ENCODE peak calls at places on chromosomes 5 and 9, in ten cellular contexts. S is body of pancreas, H is heart left ventricle, I is tibial nerve, O is suprapubic skin, E is uterus, T is ovary, R is HepG2, V is A549, G is lower leg skin. X is an unnamed sample.

GRCh38 chr5:125311743-125312142 is 565.3 kb upstream of the ZNF608 start:
- DNase-seq in S (no peak), H (no peak), I (no peak), O (no peak), E (no peak), T (no peak), R (no peak), V (peak), G (no peak), X (no peak)

GRCh38 chr9:93676310-93677054 is 100.1 kb downstream of the PHF2 start:
- DNase-seq in S (peak), H (peak), I (no peak), O (peak), E (peak), T (peak), R (no peak), V (no peak), G (no peak), X (no peak)

GRCh38 chr5:151660616-151661015 is 26.1 kb downstream of the SPARC start:
- DNase-seq in S (no peak), H (no peak), I (no peak), O (no peak), E (no peak), T (no peak), R (no peak), V (no peak), G (no peak), X (no peak)

GRCh38 chr9:135076876-135077430 is 10.5 kb upstream of the OLFM1 start:
- DNase-seq in S (no peak), H (no peak), I (no peak), O (no peak), E (no peak), T (no peak), R (no peak), V (no peak), G (no peak), X (no peak)

GRCh38 chr9:5971740-5972139 is 43.7 kb downstream of the RANBP6 start:
- DNase-seq in S (no peak), H (no peak), I (no peak), O (no peak), E (no peak), T (no peak), R (no peak), V (no peak), G (no peak), X (peak)

GRCh38 chr5:73596705-73597328 is 29.2 kb upstream of the ARHGEF28 start:
- DNase-seq in S (peak), H (no peak), I (peak), O (no peak), E (no peak), T (no peak), R (peak), V (peak), G (no peak), X (peak)

GRCh38 chr9:127970401-127971313 is 10.1 kb downstream of the EEIG1 start:
- DNase-seq in S (no peak), H (peak), I (no peak), O (no peak), E (no peak), T (no peak), R (no peak), V (no peak), G (peak), X (no peak)

GRCh38 chr5:83531661-83532060 is 60.1 kb downstream of the VCAN start:
- DNase-seq in S (no peak), H (no peak), I (no peak), O (no peak), E (no peak), T (no peak), R (no peak), V (no peak), G (no peak), X (no peak)

GRCh38 chr9:94111446-94111845 is 27.2 kb downstream of the PTPDC1 start:
- DNase-seq in S (no peak), H (no peak), I (no peak), O (no peak), E (no peak), T (no peak), R (no peak), V (no peak), G (no peak), X (no peak)

GRCh38 chr5:172156541-172156994 is 31.5 kb downstream of the STK10 start:
- DNase-seq in S (no peak), H (peak), I (no peak), O (peak), E (peak), T (no peak), R (peak), V (no peak), G (no peak), X (no peak)

GRCh38 chr5:144328505-144328904 is 157.8 kb downstream of the KCTD16 start:
- DNase-seq in S (no peak), H (no peak), I (no peak), O (no peak), E (no peak), T (no peak), R (no peak), V (no peak), G (no peak), X (no peak)

GRCh38 chr5:34534237-34535108 is 121.7 kb upstream of the RAI14 start:
- DNase-seq in S (no peak), H (no peak), I (no peak), O (no peak), E (no peak), T (no peak), R (peak), V (no peak), G (no peak), X (no peak)

GRCh38 chr5:147188200-147189108 is 46.4 kb upstream of the STK32A start:
- DNase-seq in S (peak), H (no peak), I (peak), O (no peak), E (peak), T (peak), R (peak), V (peak), G (peak), X (peak)

GRCh38 chr5:2921651-2922050 is 170.2 kb upstream of the IRX2 start:
- DNase-seq in S (no peak), H (no peak), I (no peak), O (no peak), E (no peak), T (no peak), R (no peak), V (no peak), G (no peak), X (no peak)

GRCh38 chr5:37665889-37666288 is 174.0 kb downstream of the GDNF start:
- DNase-seq in S (peak), H (peak), I (no peak), O (no peak), E (peak), T (peak), R (no peak), V (no peak), G (no peak), X (no peak)

GRCh38 chr5:174426851-174427250 is 297.5 kb upstream of the MSX2 start:
- DNase-seq in S (no peak), H (no peak), I (no peak), O (no peak), E (no peak), T (no peak), R (no peak), V (no peak), G (no peak), X (no peak)

GRCh38 chr5:171757853-171758535 is 27.6 kb upstream of the SMIM23 start:
- DNase-seq in S (no peak), H (no peak), I (no peak), O (no peak), E (no peak), T (no peak), R (peak), V (peak), G (no peak), X (peak)

DNA sequence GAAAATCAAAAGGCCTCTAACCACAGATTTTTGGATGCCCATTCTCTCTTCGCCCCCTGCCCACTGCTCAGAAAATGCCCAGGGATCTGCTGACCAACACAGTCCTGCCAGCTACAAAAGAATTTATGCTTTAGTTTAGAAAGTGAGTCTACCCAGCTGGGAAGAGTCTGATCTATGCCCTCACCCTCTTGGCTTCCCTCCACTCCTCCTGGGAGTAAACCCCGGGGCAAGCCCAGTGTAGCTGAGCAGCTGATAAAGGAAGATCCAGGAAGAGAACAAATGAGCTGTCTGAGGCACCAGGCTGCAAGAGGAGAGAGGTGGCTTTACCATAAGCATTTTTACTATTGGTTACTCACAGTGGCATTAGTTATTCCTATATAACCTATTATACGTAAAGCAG is 52.9 kb downstream of the RNF130 start:
- DNase-seq in S (no peak), H (no peak), I (no peak), O (no peak), E (no peak), T (no peak), R (no peak), V (no peak), G (no peak), X (no peak)
- TF ChIP-seq CTCF in S (no peak), H (no peak), I (no peak), O (no peak), E (no peak), T (no peak), R (no peak), V (no peak), G (no peak), X (no peak)

GRCh38 chr9:99069532-99069931 is 35.4 kb upstream of the TGFBR1 start:
- DNase-seq in S (no peak), H (peak), I (no peak), O (no peak), E (no peak), T (no peak), R (no peak), V (no peak), G (no peak), X (no peak)
- TF ChIP-seq POLR2A in S (no peak), H (no peak), I (no peak), O (no peak), E (no peak), T (no peak), R (no peak), V (no peak), G (no peak), X (no peak)

DNA sequence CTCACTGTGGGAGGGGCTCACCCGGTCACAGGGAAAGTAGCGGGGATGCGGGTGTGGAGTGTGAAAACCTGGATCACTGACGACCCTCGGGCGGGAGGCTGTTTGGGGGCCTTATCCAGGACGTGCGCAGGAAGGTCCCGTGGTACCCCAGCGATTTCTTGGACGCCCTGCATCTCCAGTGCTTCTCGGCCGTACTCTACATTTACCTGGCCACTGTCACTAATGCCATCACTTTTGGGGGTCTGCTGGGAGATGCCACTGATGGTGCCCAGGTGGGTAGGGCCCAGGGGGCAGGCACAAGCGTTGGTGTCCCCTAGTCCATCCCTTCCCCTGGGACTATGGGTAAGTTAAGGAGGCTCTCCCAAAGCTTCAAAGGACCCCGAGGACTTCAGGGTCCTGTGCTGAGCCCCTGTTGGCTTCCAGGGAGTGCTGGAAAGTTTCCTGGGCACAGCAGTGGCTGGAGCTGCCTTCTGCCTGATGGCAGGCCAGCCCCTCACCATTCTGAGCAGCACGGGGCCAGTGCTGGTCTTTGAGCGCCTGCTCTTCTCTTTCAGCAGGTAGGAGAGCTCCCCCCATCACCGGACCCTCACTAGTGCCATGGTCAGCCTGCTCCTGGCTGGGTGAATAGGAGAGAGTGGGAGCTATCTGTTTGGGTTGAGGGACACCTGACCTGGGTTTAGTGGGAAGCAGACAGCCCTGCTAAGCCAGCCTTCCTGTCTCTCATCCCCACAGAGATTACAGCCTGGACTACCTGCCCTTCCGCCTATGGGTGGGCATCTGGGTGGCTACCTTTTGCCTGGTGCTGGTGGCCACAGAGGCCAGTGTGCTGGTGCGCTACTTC is 3.9 kb downstream of the SLC4A9 start:
- DNase-seq in S (no peak), H (no peak), I (no peak), O (peak), E (no peak), T (no peak), R (no peak), V (no peak), G (no peak), X (no peak)
- H3K4me3 ChIP-seq in S (no peak), H (peak), I (peak), O (peak), E (no peak), T (no peak), R (peak), V (peak), G (no peak), X (no peak)

GRCh38 chr5:168314735-168315411 is 23.4 kb downstream of the WWC1 start:
- DNase-seq in S (peak), H (no peak), I (no peak), O (no peak), E (no peak), T (no peak), R (peak), V (peak), G (no peak), X (no peak)
- TF ChIP-seq CTCF in S (peak), H (no peak), I (no peak), O (no peak), E (no peak), T (no peak), R (peak), V (peak), G (no peak), X (no peak)

GRCh38 chr5:143019614-143020515 is 249.7 kb downstream of the ARHGAP26 start:
- DNase-seq in S (no peak), H (no peak), I (no peak), O (no peak), E (no peak), T (no peak), R (no peak), V (no peak), G (no peak), X (no peak)
- TF ChIP-seq POLR2A in S (no peak), H (no peak), I (no peak), O (no peak), E (no peak), T (no peak), R (no peak), V (no peak), G (no peak), X (no peak)

GRCh38 chr9:136799079-136799853 is 3.1 kb downstream of the CCDC183 start:
- DNase-seq in S (peak), H (no peak), I (no peak), O (no peak), E (no peak), T (peak), R (peak), V (no peak), G (no peak), X (no peak)

GRCh38 chr9:136796238-136796774 is at the start of gene CCDC183:
- DNase-seq in S (no peak), H (no peak), I (no peak), O (no peak), E (no peak), T (no peak), R (no peak), V (no peak), G (no peak), X (no peak)

GRCh38 chr9:136802321-136802720 is 5.4 kb upstream of the RABL6 start:
- DNase-seq in S (no peak), H (no peak), I (no peak), O (no peak), E (no peak), T (no peak), R (no peak), V (no peak), G (no peak), X (no peak)

GRCh38 chr9:136799854-136800657 is 3.9 kb downstream of the CCDC183 start:
- DNase-seq in S (peak), H (peak), I (peak), O (no peak), E (peak), T (peak), R (peak), V (peak), G (peak), X (peak)

GRCh38 chr9:136798708-136799078 is 2.6 kb downstream of the CCDC183 start:
- DNase-seq in S (peak), H (no peak), I (no peak), O (no peak), E (no peak), T (no peak), R (no peak), V (no peak), G (no peak), X (no peak)
- H3K4me3 ChIP-seq in S (no peak), H (no peak), I (no peak), O (no peak), E (no peak), T (no peak), R (peak), V (no peak), G (no peak), X (no peak)

DNA sequence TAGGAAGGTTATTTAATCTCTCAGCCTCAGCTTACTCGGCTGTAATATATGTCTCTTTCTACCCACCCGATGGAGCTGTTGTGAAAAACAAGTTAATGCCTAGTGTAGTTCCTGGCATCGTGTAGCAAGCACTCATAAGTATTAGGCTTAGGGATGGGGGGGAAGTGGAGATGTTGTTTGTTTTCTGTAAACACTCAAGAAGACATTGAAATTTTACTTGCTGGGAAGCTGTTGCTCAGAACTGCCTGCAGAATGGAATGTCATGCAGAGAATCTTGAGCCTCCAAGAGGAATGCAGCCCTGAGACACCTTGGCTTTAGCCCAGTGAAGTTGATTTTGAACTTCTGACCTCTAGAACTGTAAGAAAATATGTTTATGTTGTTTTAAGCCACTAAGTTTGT is 53.6 kb downstream of the MFAP3 start:
- DNase-seq in S (no peak), H (no peak), I (no peak), O (no peak), E (no peak), T (no peak), R (no peak), V (no peak), G (no peak), X (no peak)
- TF ChIP-seq CTCF in S (no peak), H (no peak), I (no peak), O (no peak), E (no peak), T (no peak), R (no peak), V (no peak), G (no peak), X (no peak)